ENCODE peak calls at places on chromosomes 12 and 14, in ten cellular contexts. E is ELR; S is RWPE2; D is progenitor cell of endocrine pancreas; H is activated CD8-positive, alpha-beta memory T cell treated with anti-CD3 and anti-CD28 coated beads, Interleukin-2, amount 10 ng/mL, durations not matched to agents 7 days and 5 days; A is breast epithelium; P is AG09309; W is ascending aorta; M is HFFc6; T is osteoblast. B is an unnamed sample.

GRCh38 chr14:68195126-68195525 is 375.5 kb downstream of the RAD51B start:
- DNase-seq in D (no peak), E (no peak), A (no peak), P (no peak), S (no peak), M (no peak), W (no peak), H (no peak), T (no peak), B (no peak)

GRCh38 chr14:99731536-99732435 is 47.7 kb downstream of the CYP46A1 start:
- DNase-seq in T (peak), P (no peak), W (peak), H (no peak), A (peak), D (no peak), S (peak), M (no peak), E (no peak), B (no peak)

GRCh38 chr12:15918066-15918465 is 6.9 kb downstream of the DERA start:
- DNase-seq in E (no peak), W (no peak), T (no peak), D (no peak), A (no peak), H (no peak), S (no peak), P (no peak), M (no peak), B (no peak)

GRCh38 chr14:100203962-100204834 is 34.7 kb upstream of the YY1 start:
- DNase-seq in H (no peak), W (no peak), D (no peak), T (no peak), A (no peak), M (no peak), P (no peak), S (no peak), E (no peak), B (no peak)

GRCh38 chr14:93978735-93979134 is 2.4 kb upstream of the ASB2 start:
- DNase-seq in S (no peak), M (no peak), E (no peak), P (no peak), T (no peak), D (no peak), W (no peak), H (no peak), A (no peak), B (no peak)

GRCh38 chr12:24562761-24563392 is 386.0 kb downstream of the BCAT1 start:
- DNase-seq in W (no peak), P (no peak), H (no peak), M (no peak), E (peak), S (no peak), D (peak), T (peak), A (no peak), B (no peak)

GRCh38 chr12:5745251-5745888 is 199.7 kb downstream of the ANO2 start:
- DNase-seq in E (peak), M (peak), T (peak), S (no peak), D (peak), A (no peak), H (peak), P (peak), W (no peak), B (peak)

GRCh38 chr14:88316521-88316920 is 6.5 kb downstream of the KCNK10 start:
- DNase-seq in H (no peak), D (no peak), S (no peak), P (no peak), W (no peak), E (no peak), T (no peak), A (no peak), M (no peak), B (no peak)

GRCh38 chr12:96447256-96447655 is 42.1 kb upstream of the CFAP54 start:
- DNase-seq in M (no peak), P (no peak), H (no peak), D (no peak), S (no peak), E (no peak), T (no peak), W (no peak), A (no peak), B (no peak)

GRCh38 chr12:67989184-67989965 is at the start of gene IFNG-AS1:
- DNase-seq in A (no peak), E (no peak), T (no peak), M (no peak), D (no peak), P (no peak), H (no peak), W (no peak), S (no peak), B (no peak)

B was measured in AG09319.